ENCODE peak calls at places on chromosomes 16 and 17, in eight cellular contexts. L, E, O, T, U, F, Y and H are unnamed samples.

GRCh38 chr17:6815775-6816174 is 15.8 kb downstream of the TEKT1 start:
- DNase-seq in L (no peak), E (no peak), O (no peak), T (no peak), U (no peak), F (no peak), Y (no peak), H (no peak)

GRCh38 chr17:81309140-81309858 is 14.2 kb upstream of the SLC38A10 start:
- DNase-seq in L (peak; percentile 77), E (peak; percentile 85), O (peak; percentile 92), T (peak; percentile 83), U (peak; percentile 88), F (peak; percentile 84), Y (peak; percentile 55), H (no peak)

GRCh38 chr17:20775331-20775730 is 195.8 kb downstream of the CDRT15L2 start:
- DNase-seq in L (no peak), E (no peak), O (no peak), T (no peak), U (no peak), F (no peak), Y (no peak), H (no peak)

GRCh38 chr17:980406-981291 is 1.1 kb upstream of the NXN start:
- DNase-seq in L (peak; percentile 94), E (peak; percentile 76), O (peak; percentile 94), T (peak; percentile 96), U (peak; percentile 96), F (peak; percentile 80), Y (peak; percentile 94), H (peak; percentile 95)

GRCh38 chr16:82630688-82631087 is 3.9 kb downstream of the CDH13 start:
- DNase-seq in L (no peak), E (no peak), O (no peak), T (no peak), U (peak; percentile 39), F (no peak), Y (no peak), H (no peak)

GRCh38 chr16:4489030-4489429 is 12.8 kb downstream of the HMOX2 start:
- DNase-seq in L (no peak), E (no peak), O (no peak), T (no peak), U (peak; percentile 77), F (no peak), Y (no peak), H (no peak)

GRCh38 chr17:76273435-76273921 is 8.3 kb downstream of the UBALD2 start:
- DNase-seq in L (no peak), E (no peak), O (no peak), T (no peak), U (no peak), F (peak; percentile 49), Y (no peak), H (no peak)

GRCh38 chr17:45451131-45451530 is 18.5 kb upstream of the ARHGAP27 start:
- DNase-seq in L (no peak), E (no peak), O (no peak), T (peak; percentile 45), U (no peak), F (peak; percentile 24), Y (peak; percentile 9), H (peak; percentile 50)

GRCh38 chr17:17701658-17702057 is 20.4 kb downstream of the RAI1 start:
- DNase-seq in L (no peak), E (no peak), O (no peak), T (no peak), U (no peak), F (no peak), Y (no peak), H (no peak)

GRCh38 chr16:72924918-72925630 is 122.9 kb downstream of the ZFHX3 start:
- DNase-seq in L (no peak), E (no peak), O (peak; percentile 31), T (no peak), U (no peak), F (no peak), Y (no peak), H (no peak)

GRCh38 chr17:75482098-75482943 is 25.9 kb downstream of the TMEM94 start:
- DNase-seq in L (no peak), E (no peak), O (no peak), T (no peak), U (no peak), F (no peak), Y (no peak), H (no peak)

GRCh38 chr17:42843358-42843934 is 934 bp upstream of the AOC2 start:
- DNase-seq in L (peak; percentile 72), E (peak; percentile 51), O (peak; percentile 80), T (peak; percentile 80), U (peak; percentile 81), F (peak; percentile 80), Y (no peak), H (peak; percentile 56)

GRCh38 chr16:28902909-28903308 is 22.1 kb downstream of the RABEP2 start:
- DNase-seq in L (no peak), E (no peak), O (no peak), T (no peak), U (no peak), F (no peak), Y (no peak), H (no peak)

GRCh38 chr16:28899882-28900600 is 21.8 kb downstream of the ATP2A1 start:
- DNase-seq in L (no peak), E (no peak), O (no peak), T (no peak), U (no peak), F (no peak), Y (no peak), H (no peak)

GRCh38 chr16:28903344-28904042 is 21.5 kb downstream of the RABEP2 start:
- DNase-seq in L (no peak), E (no peak), O (no peak), T (no peak), U (no peak), F (no peak), Y (no peak), H (no peak)

GRCh38 chr16:28900601-28901000 is 22.3 kb downstream of the ATP2A1 start:
- DNase-seq in L (no peak), E (no peak), O (no peak), T (no peak), U (no peak), F (no peak), Y (no peak), H (no peak)

GRCh38 chr16:28901862-28902261 is 23.2 kb downstream of the RABEP2 start:
- DNase-seq in L (no peak), E (no peak), O (no peak), T (no peak), U (no peak), F (no peak), Y (no peak), H (no peak)
- TF ChIP-seq EZH2phosphoT487 in L (no peak), E (no peak), O (no peak), T (no peak), U (no peak), F (no peak), Y (no peak), H (no peak)

DNA sequence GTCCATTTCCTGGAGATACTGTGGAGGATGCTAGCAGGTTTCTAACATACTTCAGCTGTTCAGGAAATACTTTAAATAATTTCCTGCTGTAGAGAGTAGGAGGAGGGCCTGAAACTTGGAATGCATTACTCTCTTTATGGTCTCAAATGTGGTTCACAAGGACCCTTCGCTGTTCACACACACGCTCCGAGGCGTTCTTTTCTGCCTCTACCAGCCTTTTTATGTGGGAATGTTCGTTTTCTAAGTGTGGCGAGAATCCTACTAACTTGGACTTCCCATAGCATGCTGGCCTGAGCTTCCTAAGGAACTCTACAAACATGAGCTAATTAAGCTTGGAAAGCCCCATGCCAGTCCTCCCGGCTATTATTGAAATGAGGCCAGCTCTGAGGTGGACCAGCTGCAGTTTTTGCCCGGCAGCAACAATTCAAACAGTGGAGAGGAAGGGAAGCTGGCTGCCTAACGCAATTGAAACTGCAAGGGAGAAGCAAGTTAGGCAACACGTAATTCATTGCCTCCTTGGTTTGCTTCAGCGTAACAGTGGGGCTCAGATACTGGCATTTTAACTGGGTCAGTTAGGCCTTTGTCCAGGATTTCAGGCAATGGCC is 18.9 kb downstream of the KPNA2 start:
- DNase-seq in L (no peak), E (no peak), O (no peak), T (no peak), U (peak; percentile 58), F (no peak), Y (no peak), H (no peak)
- TF ChIP-seq EZH2phosphoT487 in L (no peak), E (no peak), O (no peak), T (no peak), U (no peak), F (no peak), Y (no peak), H (no peak)

GRCh38 chr16:50298075-50298460 is 31.7 kb downstream of the ADCY7 start:
- DNase-seq in L (no peak), E (no peak), O (no peak), T (no peak), U (no peak), F (no peak), Y (no peak), H (no peak)

GRCh38 chr16:50297301-50298074 is 31.1 kb downstream of the ADCY7 start:
- DNase-seq in L (no peak), E (no peak), O (no peak), T (no peak), U (no peak), F (peak; percentile 89), Y (no peak), H (no peak)

GRCh38 chr16:50298591-50299507 is 32.5 kb downstream of the ADCY7 start:
- DNase-seq in L (no peak), E (no peak), O (no peak), T (no peak), U (no peak), F (peak; percentile 14), Y (no peak), H (no peak)

GRCh38 chr16:50300942-50301625 is 34.7 kb downstream of the ADCY7 start:
- DNase-seq in L (no peak), E (no peak), O (no peak), T (no peak), U (peak; percentile 90), F (peak; percentile 24), Y (no peak), H (no peak)

DNA sequence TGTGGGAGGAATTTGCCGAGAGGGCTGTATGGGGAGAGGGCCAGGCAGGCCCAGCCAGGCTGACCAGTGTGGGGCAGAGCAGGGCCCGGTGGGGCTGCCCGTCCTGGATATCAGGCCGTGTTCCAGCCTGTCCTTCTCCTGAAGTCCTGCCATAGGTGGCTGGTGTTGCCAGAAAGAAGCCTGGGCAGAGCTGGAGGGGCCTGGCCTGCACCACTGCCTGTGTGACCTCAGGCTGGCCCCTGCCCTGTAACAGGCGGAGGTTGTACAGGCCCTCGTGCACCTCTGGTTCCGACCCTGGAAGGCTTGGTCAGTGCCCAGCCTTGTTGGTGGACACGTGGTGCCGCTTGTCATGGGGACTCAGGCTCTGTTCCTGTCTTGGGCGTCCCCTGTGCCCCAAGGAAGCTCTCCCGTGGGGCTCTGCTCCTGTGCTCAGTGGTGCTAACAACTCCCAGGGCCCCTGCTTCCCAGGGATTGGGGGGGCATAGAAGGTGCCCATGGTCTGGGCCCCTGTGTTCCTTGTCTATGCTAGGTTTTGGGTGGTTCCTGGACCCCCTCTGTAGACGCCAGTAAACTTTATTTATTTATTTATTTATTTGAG is 33.3 kb downstream of the ADCY7 start:
- DNase-seq in L (no peak), E (no peak), O (no peak), T (no peak), U (no peak), F (peak; percentile 26), Y (no peak), H (no peak)
- TF ChIP-seq EZH2phosphoT487 in L (no peak), E (no peak), O (no peak), T (no peak), U (no peak), F (no peak), Y (no peak), H (no peak)

DNA sequence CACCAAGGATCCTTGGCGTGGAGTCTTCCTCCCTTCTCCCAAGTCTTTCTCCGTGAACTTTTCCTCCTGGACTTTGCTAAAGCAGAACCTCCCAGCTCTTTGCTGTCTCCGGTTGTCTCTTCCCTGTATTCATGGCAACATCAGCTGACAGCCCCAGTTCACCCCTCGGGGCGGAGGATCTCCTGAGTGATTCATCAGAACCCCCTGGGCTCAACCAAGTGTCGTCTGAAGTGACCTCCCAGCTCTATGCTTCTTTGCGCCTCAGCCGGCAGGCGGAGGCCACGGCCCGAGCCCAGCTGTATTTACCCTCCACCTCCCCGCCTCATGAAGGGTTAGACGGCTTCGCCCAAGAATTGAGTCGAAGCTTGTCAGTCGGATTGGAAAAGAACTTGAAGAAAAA is 943 bp downstream of the CNTROB start:
- DNase-seq in L (peak; percentile 67), E (no peak), O (peak; percentile 81), T (peak; percentile 41), U (peak; percentile 83), F (no peak), Y (no peak), H (peak; percentile 62)
- TF ChIP-seq EZH2phosphoT487 in L (no peak), E (no peak), O (no peak), T (no peak), U (no peak), F (no peak), Y (no peak), H (no peak)